ENCODE peak calls at places on chromosome X, in five cellular contexts. One of them, this sample, is unnamed.

GRCh38 chrX:11704725-11705495 is 39.2 kb upstream of the ARHGAP6 start:
- DNase-seq in testis: no peak
- DNase-seq in GM23338: peak; percentile 1
- DNase-seq in esophagus squamous epithelium: no peak
- DNase-seq in ascending aorta: no peak
- DNase-seq in this sample: no peak

GRCh38 chrX:44675364-44676024 is 132.8 kb upstream of the FUNDC1 start:
- DNase-seq in GM23338: no peak
- DNase-seq in ascending aorta: no peak
- DNase-seq in esophagus squamous epithelium: no peak
- DNase-seq in testis: peak; percentile 48
- DNase-seq in this sample: peak; percentile 19

GRCh38 chrX:128518508-128518907 is 466.3 kb upstream of the ACTRT1 start:
- DNase-seq in testis: no peak
- DNase-seq in ascending aorta: no peak
- DNase-seq in esophagus squamous epithelium: no peak
- DNase-seq in GM23338: peak; percentile 51
- DNase-seq in this sample: no peak

GRCh38 chrX:153762636-153763173 is 1.3 kb upstream of the PLXNB3 start:
- DNase-seq in esophagus squamous epithelium: no peak
- DNase-seq in ascending aorta: no peak
- DNase-seq in GM23338: no peak
- DNase-seq in testis: no peak
- DNase-seq in this sample: no peak

GRCh38 chrX:118338930-118339329 is 7.0 kb upstream of the WDR44 start:
- DNase-seq in GM23338: no peak
- DNase-seq in ascending aorta: no peak
- DNase-seq in esophagus squamous epithelium: no peak
- DNase-seq in testis: no peak
- DNase-seq in this sample: no peak

GRCh38 chrX:97525981-97526380 is 642.3 kb downstream of the RPA4 start:
- DNase-seq in GM23338: no peak
- DNase-seq in esophagus squamous epithelium: no peak
- DNase-seq in testis: no peak
- DNase-seq in ascending aorta: no peak
- DNase-seq in this sample: no peak

GRCh38 chrX:87873988-87874500 is 356.4 kb downstream of the KLHL4 start:
- DNase-seq in GM23338: no peak
- DNase-seq in testis: no peak
- DNase-seq in ascending aorta: no peak
- DNase-seq in esophagus squamous epithelium: no peak
- DNase-seq in this sample: no peak

GRCh38 chrX:42195506-42195905 is 272.2 kb upstream of the CASK start:
- DNase-seq in ascending aorta: no peak
- DNase-seq in testis: no peak
- DNase-seq in esophagus squamous epithelium: no peak
- DNase-seq in GM23338: peak; percentile 6
- DNase-seq in this sample: no peak

GRCh38 chrX:1075156-1075555 is 137.3 kb downstream of the CRLF2 start:
- DNase-seq in testis: no peak
- DNase-seq in GM23338: no peak
- DNase-seq in esophagus squamous epithelium: no peak
- DNase-seq in ascending aorta: no peak
- DNase-seq in this sample: no peak

GRCh38 chrX:38701073-38701472 is 100.2 kb upstream of the MID1IP1 start:
- DNase-seq in ascending aorta: no peak
- DNase-seq in testis: no peak
- DNase-seq in GM23338: peak; percentile 20
- DNase-seq in esophagus squamous epithelium: no peak
- DNase-seq in this sample: no peak

GRCh38 chrX:10240918-10241317 is 84.1 kb downstream of the CLCN4 start:
- DNase-seq in ascending aorta: no peak
- DNase-seq in esophagus squamous epithelium: no peak
- DNase-seq in testis: no peak
- DNase-seq in GM23338: no peak
- DNase-seq in this sample: no peak

GRCh38 chrX:28058906-28059305 is 77.7 kb upstream of the DCAF8L1 start:
- DNase-seq in esophagus squamous epithelium: no peak
- DNase-seq in testis: no peak
- DNase-seq in GM23338: no peak
- DNase-seq in ascending aorta: no peak
- DNase-seq in this sample: no peak

GRCh38 chrX:148577711-148578110 is 77.3 kb downstream of the AFF2 start:
- DNase-seq in esophagus squamous epithelium: no peak
- DNase-seq in ascending aorta: no peak
- DNase-seq in testis: no peak
- DNase-seq in GM23338: no peak
- DNase-seq in this sample: no peak

GRCh38 chrX:55006827-55007621 is 6.9 kb downstream of the APEX2 start:
- DNase-seq in testis: no peak
- DNase-seq in GM23338: no peak
- DNase-seq in esophagus squamous epithelium: no peak
- DNase-seq in ascending aorta: no peak
- DNase-seq in this sample: no peak
- H3K27me3 ChIP-seq in testis: no peaks in the 10 kb centered on the region
- H3K27me3 ChIP-seq in GM23338: no peaks in the 10 kb centered on the region
- H3K27me3 ChIP-seq in esophagus squamous epithelium: no peaks in the 10 kb centered on the region
- H3K27me3 ChIP-seq in ascending aorta: no peaks in the 10 kb centered on the region
- H3K27me3 ChIP-seq in this sample: no peaks in the 10 kb centered on the region

DNA sequence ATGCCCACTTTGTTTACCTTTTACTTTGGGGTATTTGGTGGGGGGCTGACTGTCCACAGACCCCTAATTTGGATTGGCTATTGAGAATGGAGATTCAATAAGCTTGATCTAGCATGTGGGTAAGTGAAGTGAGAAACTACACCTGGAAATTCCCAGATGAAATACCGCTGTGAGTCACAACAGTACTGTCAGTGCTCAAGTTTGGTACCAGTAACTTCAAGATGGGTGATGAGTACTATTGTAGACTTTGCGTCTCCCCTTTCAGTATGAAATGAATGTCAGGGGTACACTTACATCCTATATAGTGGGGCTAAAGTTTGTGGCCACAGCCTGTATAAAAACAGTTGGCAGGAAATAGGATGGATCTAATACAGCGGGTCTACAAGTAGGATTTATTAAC is 33.3 kb downstream of the HMGN5 start:
- DNase-seq in testis: no peak
- DNase-seq in esophagus squamous epithelium: no peak
- DNase-seq in ascending aorta: no peak
- DNase-seq in GM23338: no peak
- DNase-seq in this sample: no peak
- H3K27me3 ChIP-seq in testis: no peaks in the 10 kb centered on the region
- H3K27me3 ChIP-seq in esophagus squamous epithelium: no peaks in the 10 kb centered on the region
- H3K27me3 ChIP-seq in ascending aorta: no peaks in the 10 kb centered on the region
- H3K27me3 ChIP-seq in GM23338: no peaks in the 10 kb centered on the region
- H3K27me3 ChIP-seq in this sample: peaks cover 6% of the 10 kb centered on the region

GRCh38 chrX:124342174-124342867 is 4.0 kb upstream of the SH2D1A start:
- DNase-seq in testis: no peak
- DNase-seq in ascending aorta: no peak
- DNase-seq in GM23338: no peak
- DNase-seq in esophagus squamous epithelium: no peak
- DNase-seq in this sample: no peak
- H3K27me3 ChIP-seq in testis: no peaks in the 10 kb centered on the region
- H3K27me3 ChIP-seq in ascending aorta: no peaks in the 10 kb centered on the region
- H3K27me3 ChIP-seq in GM23338: no peaks in the 10 kb centered on the region
- H3K27me3 ChIP-seq in esophagus squamous epithelium: no peaks in the 10 kb centered on the region
- H3K27me3 ChIP-seq in this sample: peaks cover 6% of the 10 kb centered on the region

DNA sequence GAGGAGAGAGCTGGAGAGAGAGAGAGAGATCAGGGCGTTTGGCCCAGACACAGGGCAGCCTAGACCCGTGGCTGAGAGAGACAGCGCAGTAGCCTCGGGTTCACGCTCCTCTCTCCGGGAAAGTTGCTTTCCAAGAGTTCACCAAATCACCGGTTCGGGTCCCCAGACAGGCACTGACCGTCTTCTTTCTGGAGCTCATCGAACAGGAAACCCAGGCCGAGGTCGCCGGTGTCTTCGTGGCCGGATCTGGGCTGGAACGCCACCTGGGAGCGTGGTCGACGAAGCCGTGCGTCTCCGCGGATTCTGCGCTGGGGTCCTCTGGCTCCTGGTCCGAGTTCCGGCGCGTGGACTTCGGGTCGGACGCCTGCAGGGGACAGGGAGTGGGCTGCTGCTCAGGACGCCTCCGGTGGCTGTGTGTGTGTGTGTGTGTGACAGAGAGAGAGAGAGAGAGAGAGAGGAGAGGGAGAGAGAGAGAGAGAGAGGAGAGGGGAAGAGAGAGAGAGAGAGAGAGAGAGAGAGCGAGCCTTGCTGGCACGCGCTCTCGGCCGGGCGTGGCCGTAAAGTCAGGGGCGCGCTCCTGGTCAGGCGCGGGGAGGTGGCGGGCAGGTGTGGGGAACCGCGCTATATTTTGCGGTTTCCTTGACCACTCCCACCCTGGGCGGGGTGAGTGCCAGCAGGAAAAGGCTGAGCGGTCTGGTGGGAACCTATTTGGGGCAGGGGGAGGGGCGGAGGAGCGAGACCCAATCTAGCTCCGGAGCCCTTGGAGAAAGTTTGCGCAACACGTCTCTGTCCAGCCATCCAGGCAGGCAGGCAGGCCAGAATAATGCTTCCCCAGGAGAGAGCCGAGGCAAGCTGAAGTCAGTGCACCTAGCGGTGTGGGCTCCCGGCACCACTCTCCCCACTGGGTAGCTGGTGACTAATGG is 62.1 kb downstream of the RHOXF2B start:
- DNase-seq in esophagus squamous epithelium: no peak
- DNase-seq in GM23338: peak; percentile 52
- DNase-seq in testis: no peak
- DNase-seq in ascending aorta: no peak
- DNase-seq in this sample: peak; percentile 35
- H3K27me3 ChIP-seq in esophagus squamous epithelium: peaks cover 6% of the 10 kb centered on the region
- H3K27me3 ChIP-seq in GM23338: peaks cover 94% of the 10 kb centered on the region
- H3K27me3 ChIP-seq in testis: no peaks in the 10 kb centered on the region
- H3K27me3 ChIP-seq in ascending aorta: no peaks in the 10 kb centered on the region
- H3K27me3 ChIP-seq in this sample: peaks cover 24% of the 10 kb centered on the region

GRCh38 chrX:145820825-145821224 is 3.2 kb downstream of the SLITRK2 start:
- DNase-seq in esophagus squamous epithelium: no peak
- DNase-seq in testis: no peak
- DNase-seq in GM23338: no peak
- DNase-seq in ascending aorta: no peak
- DNase-seq in this sample: no peak
- H3K27me3 ChIP-seq in esophagus squamous epithelium: peaks cover 8% of the 10 kb centered on the region
- H3K27me3 ChIP-seq in testis: no peaks in the 10 kb centered on the region
- H3K27me3 ChIP-seq in GM23338: peaks cover 87% of the 10 kb centered on the region
- H3K27me3 ChIP-seq in ascending aorta: no peaks in the 10 kb centered on the region
- H3K27me3 ChIP-seq in this sample: peaks cover 57% of the 10 kb centered on the region

GRCh38 chrX:111035991-111036390 is 60.0 kb upstream of the PAK3 start:
- DNase-seq in ascending aorta: no peak
- DNase-seq in esophagus squamous epithelium: no peak
- DNase-seq in testis: no peak
- DNase-seq in GM23338: no peak
- DNase-seq in this sample: no peak
- H3K27me3 ChIP-seq in ascending aorta: no peaks in the 10 kb centered on the region
- H3K27me3 ChIP-seq in esophagus squamous epithelium: no peaks in the 10 kb centered on the region
- H3K27me3 ChIP-seq in testis: no peaks in the 10 kb centered on the region
- H3K27me3 ChIP-seq in GM23338: no peaks in the 10 kb centered on the region
- H3K27me3 ChIP-seq in this sample: peaks cover 14% of the 10 kb centered on the region

GRCh38 chrX:132520213-132520612 is 31.4 kb upstream of the MBNL3 start:
- DNase-seq in ascending aorta: no peak
- DNase-seq in GM23338: no peak
- DNase-seq in esophagus squamous epithelium: no peak
- DNase-seq in testis: no peak
- DNase-seq in this sample: no peak
- H3K27me3 ChIP-seq in ascending aorta: no peaks in the 10 kb centered on the region
- H3K27me3 ChIP-seq in GM23338: no peaks in the 10 kb centered on the region
- H3K27me3 ChIP-seq in esophagus squamous epithelium: no peaks in the 10 kb centered on the region
- H3K27me3 ChIP-seq in testis: no peaks in the 10 kb centered on the region
- H3K27me3 ChIP-seq in this sample: peaks cover under 1% of the 10 kb centered on the region

This sample was measured in adrenal gland.